ENCODE peak calls at places on chromosomes 1 and 21, in four cellular contexts. B is HCEC 1CT, E is fibroblast of the aortic adventitia, R is Caki2. L is an unnamed sample.

GRCh38 chr1:246592695-246593094 is 26.4 kb downstream of the CNST start:
- DNase-seq in E (peak), B (peak), R (no peak), L (no peak)

GRCh38 chr1:212241445-212242287 is 43.5 kb upstream of the PPP2R5A start:
- DNase-seq in E (no peak), B (no peak), R (no peak), L (no peak)

GRCh38 chr1:41918450-41919043 is at the start of gene HIVEP3:
- DNase-seq in R (peak), B (no peak), E (peak), L (peak)

GRCh38 chr21:18204931-18205330 is 39.7 kb upstream of the CHODL start:
- DNase-seq in E (no peak), R (no peak), B (no peak), L (no peak)

GRCh38 chr1:202967684-202968281 is 726 bp upstream of the CYB5R1 start:
- DNase-seq in E (no peak), B (no peak), R (no peak), L (peak)

GRCh38 chr1:158037008-158037875 is 43.8 kb downstream of the KIRREL1 start:
- DNase-seq in B (no peak), E (no peak), R (no peak), L (no peak)

GRCh38 chr1:183282101-183282855 is 96.2 kb downstream of the LAMC2 start:
- DNase-seq in R (no peak), B (no peak), E (no peak), L (no peak)

GRCh38 chr1:177784394-177784793 is 185.5 kb downstream of the SEC16B start:
- DNase-seq in B (no peak), R (no peak), E (no peak), L (no peak)

GRCh38 chr1:228062085-228062791 is 20.3 kb upstream of the ARF1 start:
- DNase-seq in E (no peak), R (no peak), B (no peak), L (no peak)

GRCh38 chr1:28877132-28877781 is 37.1 kb upstream of the EPB41 start:
- DNase-seq in B (peak), E (peak), R (peak), L (peak)

GRCh38 chr1:107196973-107197562 is 56.2 kb downstream of the NTNG1 start:
- DNase-seq in E (no peak), R (no peak), B (peak), L (no peak)

GRCh38 chr1:36327421-36328087 is 4.1 kb upstream of the EVA1B start:
- DNase-seq in B (peak), R (no peak), E (peak), L (peak)

L was measured in amniotic epithelial cell.